ENCODE peak calls at places on chromosomes 2 and 18, in nine cellular contexts. W is left ventricle myocardium inferior, H is kidney, P is neural progenitor cell, B is mesendoderm, X is K562, T is IMR-90, O is sigmoid colon, G is left lung. E is an unnamed sample. For H3K4me1, the result is how much of the 10 kb centered on the place peaks cover.

GRCh38 chr18:60865801-60866200 is 467.4 kb upstream of the CDH20 start:
- DNase-seq in P (no peak), W (no peak), T (no peak), H (no peak), X (no peak), B (peak), G (no peak), O (no peak), E (no peak)

GRCh38 chr2:60549250-60550150 is 4.0 kb downstream of the BCL11A start:
- DNase-seq in P (peak), X (no peak), B (peak), H (peak), O (peak), T (no peak), W (peak), G (peak), E (peak)

GRCh38 chr2:230416061-230416721 is at the start of gene SP100:
- DNase-seq in H (peak), W (peak), T (peak), G (peak), X (peak), B (peak), O (peak), P (no peak), E (peak)

GRCh38 chr2:17658251-17658843 is 95.3 kb downstream of the SMC6 start:
- DNase-seq in T (peak), X (no peak), B (no peak), W (no peak), G (no peak), O (no peak), H (no peak), P (no peak), E (no peak)

GRCh38 chr2:54899576-54900200 is 150.6 kb downstream of the RTN4 start:
- DNase-seq in G (no peak), B (peak), O (no peak), X (no peak), T (peak), W (no peak), H (no peak), P (peak), E (no peak)

GRCh38 chr18:59605633-59606192 is 91.5 kb downstream of the CCBE1 start:
- DNase-seq in B (no peak), X (no peak), W (no peak), G (no peak), O (no peak), T (peak), H (no peak), P (no peak), E (no peak)

GRCh38 chr18:21820035-21820810 is 79.6 kb downstream of the MIB1 start:
- DNase-seq in G (no peak), O (no peak), W (no peak), H (no peak), P (no peak), X (peak), B (peak), T (peak), E (no peak)

GRCh38 chr2:134884435-134884834 is 34.2 kb upstream of the CCNT2 start:
- DNase-seq in X (no peak), G (no peak), W (no peak), O (no peak), B (no peak), P (no peak), H (no peak), T (no peak), E (no peak)

GRCh38 chr18:7198326-7198725 is 32.6 kb upstream of the LRRC30 start:
- DNase-seq in O (no peak), W (no peak), G (no peak), H (no peak), P (no peak), X (no peak), T (no peak), B (no peak), E (no peak)

GRCh38 chr2:237075749-237076599 is 9.7 kb upstream of the COPS8 start:
- DNase-seq in O (no peak), T (peak), P (no peak), X (no peak), W (no peak), G (peak), B (no peak), H (peak), E (no peak)
- H3K27ac ChIP-seq in O (no peak), T (no peak), P (no peak), X (no peak), W (peak), G (peak), B (no peak), H (no peak), E (peak)

GRCh38 chr18:58545338-58546096 is 83.4 kb downstream of the ALPK2 start:
- DNase-seq in B (peak), W (no peak), P (no peak), H (no peak), G (no peak), O (no peak), T (no peak), X (no peak), E (no peak)
- H3K4me1 ChIP-seq in B (under half), W (under half), P (under half), H (under half), G (under half), O (under half), T (under half), X (under half), E (under half)

DNA sequence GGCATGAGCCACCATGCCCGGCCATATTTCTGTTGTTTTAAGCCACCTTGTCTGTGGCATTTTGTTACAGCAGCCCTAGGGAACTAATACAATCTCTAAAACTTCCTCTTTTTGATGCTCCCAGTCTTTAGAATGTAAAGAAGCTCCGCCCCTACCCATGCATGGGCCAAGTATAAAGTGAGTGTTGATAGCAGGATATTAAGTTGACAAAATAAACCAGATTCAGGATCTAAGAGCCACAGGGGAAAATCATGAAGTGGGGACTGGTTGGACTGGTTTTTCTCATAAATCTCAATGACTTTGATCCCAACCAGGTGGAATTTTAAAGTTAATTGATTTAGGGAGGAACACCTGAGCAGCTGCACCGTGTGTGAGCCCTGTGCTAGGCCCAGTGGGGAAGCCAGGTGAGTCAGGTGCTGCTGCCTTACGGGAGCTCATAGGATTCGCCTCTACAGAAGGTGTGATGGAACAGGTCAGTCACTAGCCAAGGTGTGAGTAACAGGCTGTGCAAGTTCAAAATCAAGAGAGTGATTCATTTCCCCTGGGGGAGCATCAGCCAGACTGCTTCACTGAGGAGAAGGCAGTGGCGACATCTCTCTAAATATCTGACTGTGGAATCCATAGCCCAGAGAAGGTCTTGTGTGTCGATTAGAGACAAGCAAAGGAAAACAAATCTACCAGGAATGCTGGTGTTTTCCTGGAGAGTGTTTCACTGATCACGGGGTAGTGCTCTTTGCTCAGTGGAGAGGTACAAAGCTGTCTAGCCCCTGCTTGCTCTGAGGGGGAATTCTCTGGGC is 63.0 kb upstream of the MSH2 start:
- DNase-seq in P (no peak), T (peak), B (peak), X (no peak), O (no peak), G (peak), W (no peak), H (peak), E (no peak)
- H3K27ac ChIP-seq in P (no peak), T (no peak), B (no peak), X (peak), O (no peak), G (peak), W (no peak), H (peak), E (no peak)

DNA sequence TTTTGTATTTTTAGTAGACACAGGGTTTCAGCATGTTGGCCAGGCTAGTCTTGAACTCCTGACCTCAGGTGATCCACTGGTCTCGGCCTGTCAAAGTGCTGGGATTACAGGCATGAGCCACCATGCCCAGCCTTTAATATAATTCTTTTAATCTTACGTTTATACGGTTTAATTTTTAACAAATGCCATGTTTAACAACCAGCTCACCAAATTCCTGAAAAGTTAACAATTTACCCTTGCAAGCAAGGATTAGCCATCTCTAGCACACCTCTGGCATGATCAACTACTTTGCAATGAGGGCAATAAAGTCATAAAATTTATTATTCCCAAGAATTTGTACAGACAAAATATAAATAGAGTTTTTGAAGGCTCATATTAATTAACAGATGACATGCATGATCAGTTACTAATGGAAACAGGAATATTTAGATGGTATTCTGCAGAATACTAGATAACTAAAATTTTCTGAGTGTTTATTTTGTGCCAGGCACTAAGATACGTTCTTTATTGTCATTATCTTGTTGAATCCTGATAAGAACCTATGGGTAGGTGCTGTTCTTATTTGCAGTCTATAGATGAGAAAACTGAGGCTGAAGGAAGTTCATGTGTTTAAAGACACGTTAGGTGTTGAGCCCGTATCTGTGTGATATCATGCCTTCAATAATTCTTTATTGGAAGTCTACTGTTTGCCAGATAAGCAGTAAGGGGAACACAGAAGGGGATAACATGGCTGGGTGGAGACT is 190.1 kb downstream of the CDCA7 start:
- DNase-seq in T (no peak), H (no peak), G (no peak), O (no peak), B (no peak), X (no peak), W (no peak), P (no peak), E (no peak)
- H3K4me1 ChIP-seq in T (under half), H (under half), G (under half), O (under half), B (under half), X (under half), W (under half), P (under half), E (under half)

GRCh38 chr2:201403904-201404303 is 46.8 kb upstream of the FLACC1 start:
- DNase-seq in P (peak), H (no peak), G (no peak), T (peak), X (no peak), W (no peak), B (peak), O (no peak), E (no peak)

GRCh38 chr2:201404699-201405275 is 46.5 kb downstream of the TRAK2 start:
- DNase-seq in H (no peak), P (no peak), X (no peak), B (no peak), G (no peak), O (no peak), T (no peak), W (no peak), E (no peak)

GRCh38 chr2:201408931-201409330 is 42.3 kb downstream of the TRAK2 start:
- DNase-seq in W (no peak), H (no peak), G (no peak), B (no peak), X (no peak), P (no peak), T (no peak), O (no peak), E (no peak)

GRCh38 chr2:201407265-201407664 is 44.0 kb downstream of the TRAK2 start:
- DNase-seq in H (no peak), P (no peak), X (no peak), W (no peak), T (peak), O (no peak), B (no peak), G (no peak), E (no peak)

DNA sequence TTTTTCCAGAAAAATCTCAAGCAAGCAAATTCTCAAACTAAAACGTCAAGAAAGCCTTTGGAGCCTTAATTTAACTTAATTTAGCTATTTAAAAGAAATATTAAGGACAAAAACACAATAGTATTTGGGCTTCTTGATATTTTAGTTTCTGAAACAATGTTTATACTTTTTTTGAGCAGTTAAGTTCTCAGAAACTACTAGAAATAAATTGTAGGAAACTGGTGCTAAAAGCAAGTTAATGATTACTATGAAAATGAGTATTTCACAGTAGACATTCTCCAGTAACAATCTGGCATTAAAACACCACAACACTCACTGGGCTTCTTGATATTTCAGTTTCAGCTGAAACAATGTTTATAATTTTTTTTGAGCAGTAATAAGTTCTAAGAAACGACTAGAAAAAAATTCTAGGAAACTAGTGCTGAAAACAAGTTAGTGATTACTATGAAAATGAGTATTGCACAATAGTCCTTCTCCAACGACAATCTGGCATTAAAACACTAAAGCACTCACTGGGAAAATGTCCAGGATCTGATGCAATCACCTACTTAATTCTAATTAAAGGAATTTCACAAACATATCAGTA is 45.1 kb downstream of the TRAK2 start:
- DNase-seq in O (no peak), X (peak), T (peak), W (no peak), H (no peak), P (no peak), B (no peak), G (no peak), E (no peak)
- H3K27ac ChIP-seq in O (peak), X (peak), T (no peak), W (peak), H (peak), P (no peak), B (no peak), G (peak), E (no peak)

GRCh38 chr2:100071350-100072043 is 70.9 kb downstream of the AFF3 start:
- DNase-seq in X (no peak), O (no peak), B (no peak), G (no peak), P (no peak), W (no peak), H (no peak), T (no peak), E (no peak)

GRCh38 chr2:100067796-100068195 is 74.6 kb downstream of the AFF3 start:
- DNase-seq in X (no peak), P (no peak), O (no peak), H (no peak), B (no peak), T (no peak), W (no peak), G (no peak), E (peak)

GRCh38 chr2:100068395-100068794 is 74.0 kb downstream of the AFF3 start:
- DNase-seq in T (no peak), X (no peak), B (no peak), G (no peak), P (no peak), O (no peak), W (no peak), H (no peak), E (no peak)

GRCh38 chr2:100072503-100072902 is 69.9 kb downstream of the AFF3 start:
- DNase-seq in O (no peak), W (no peak), X (no peak), G (no peak), P (no peak), H (no peak), B (no peak), T (no peak), E (no peak)

DNA sequence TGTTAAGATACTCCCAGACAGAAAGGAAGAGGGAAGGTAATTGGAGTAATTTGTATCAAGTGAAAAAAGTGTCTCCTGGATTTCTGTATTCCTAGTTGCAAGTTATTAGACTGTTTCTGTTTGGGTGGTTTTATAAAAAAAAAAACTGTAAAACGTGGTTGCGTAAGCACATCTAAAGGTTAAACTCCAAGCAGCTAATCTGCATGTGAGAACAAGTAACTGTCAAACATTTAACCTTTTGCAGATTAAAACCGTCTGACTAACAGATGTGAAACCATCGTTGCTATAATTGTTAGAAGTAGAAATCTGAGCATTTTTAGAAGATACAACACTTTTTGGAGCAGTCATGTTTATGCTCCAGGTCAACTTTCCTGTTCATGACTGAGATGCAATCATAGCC is 72.3 kb downstream of the AFF3 start:
- DNase-seq in W (no peak), H (no peak), G (no peak), X (no peak), O (no peak), T (peak), P (no peak), B (no peak), E (no peak)
- H3K4me1 ChIP-seq in W (half or more), H (under half), G (under half), X (under half), O (under half), T (under half), P (under half), B (under half), E (under half)

GRCh38 chr2:96533292-96534073 is 3.1 kb upstream of the ARID5A start:
- DNase-seq in G (peak), H (peak), O (peak), B (no peak), P (no peak), W (peak), T (peak), X (no peak), E (peak)
- H3K27ac ChIP-seq in G (peak), H (peak), O (peak), B (no peak), P (no peak), W (peak), T (peak), X (no peak), E (peak)

GRCh38 chr2:97966545-97967215 is 29.1 kb downstream of the TMEM131 start:
- DNase-seq in H (no peak), P (no peak), T (peak), G (no peak), B (no peak), W (no peak), O (no peak), X (no peak), E (no peak)
- H3K4me1 ChIP-seq in H (under half), P (under half), T (under half), G (under half), B (under half), W (half or more), O (half or more), X (under half), E (half or more)

DNA sequence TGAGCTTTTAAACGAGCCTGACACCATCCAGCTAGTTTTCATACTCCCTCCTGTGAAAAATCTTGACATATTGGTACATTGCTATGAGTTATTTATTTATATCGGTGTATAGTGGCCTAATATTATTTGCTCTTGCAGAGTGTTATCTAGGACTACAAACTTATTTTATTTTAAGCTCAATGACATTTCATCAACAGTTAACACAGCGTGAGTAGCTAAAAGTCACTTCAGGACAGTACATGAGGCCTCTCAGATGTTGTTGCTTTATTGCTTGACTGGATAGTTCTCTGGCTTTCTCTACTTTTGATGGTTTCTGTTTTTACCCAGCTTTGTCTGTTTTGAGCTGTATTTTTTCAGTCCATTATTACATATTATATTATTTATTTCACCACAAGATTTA is 172.9 kb upstream of the KLF7 start:
- DNase-seq in H (no peak), W (no peak), T (no peak), O (no peak), G (no peak), P (no peak), X (no peak), B (no peak), E (no peak)
- H3K27ac ChIP-seq in H (no peak), W (peak), T (no peak), O (no peak), G (no peak), P (no peak), X (no peak), B (no peak), E (no peak)